ENCODE peak calls at places on chromosomes 6 and 20, in four cellular contexts. I, V, J and R are unnamed samples.
A peak's percentile ranks its signal among the peaks of the same experiment; 100 is the strongest.

GRCh38 chr6:56959094-56959493 is 4.2 kb downstream of the BEND6 start:
- DNase-seq in V (peak; percentile 85), I (no peak), J (no peak), R (no peak)

GRCh38 chr6:147852772-147853171 is 344.3 kb downstream of the SAMD5 start:
- DNase-seq in J (no peak), V (peak; percentile 9), I (no peak), R (no peak)

GRCh38 chr6:42925248-42925857 is 3.9 kb upstream of the CNPY3 start:
- DNase-seq in I (no peak), J (no peak), V (no peak), R (no peak)

GRCh38 chr6:119240257-119241123 is 109.1 kb downstream of the MAN1A1 start:
- DNase-seq in V (peak; percentile 29), I (no peak), J (no peak), R (no peak)

GRCh38 chr6:3526962-3527796 is 70.3 kb upstream of the SLC22A23 start:
- DNase-seq in I (peak; percentile 78), J (no peak), V (no peak), R (no peak)

GRCh38 chr6:99241905-99242534 is 107.5 kb downstream of the FAXC start:
- DNase-seq in V (peak; percentile 30), J (no peak), I (no peak), R (no peak)

GRCh38 chr20:32301719-32302506 is 24.5 kb downstream of the KIF3B start:
- DNase-seq in J (no peak), V (no peak), I (no peak), R (no peak)

GRCh38 chr20:6919792-6920468 is 152.4 kb downstream of the BMP2 start:
- DNase-seq in J (no peak), V (no peak), I (no peak), R (no peak)

GRCh38 chr6:35831257-35832007 is 26.3 kb downstream of the LHFPL5 start:
- DNase-seq in J (no peak), I (no peak), V (no peak), R (no peak)

GRCh38 chr20:46994341-46994740 is 99.7 kb downstream of the EYA2 start:
- DNase-seq in J (no peak), I (peak; percentile 60), V (no peak), R (no peak)

GRCh38 chr6:13708679-13709261 is 2.9 kb downstream of the RANBP9 start:
- DNase-seq in I (no peak), J (no peak), V (peak; percentile 50), R (no peak)

GRCh38 chr6:117512056-117512828 is 29.8 kb downstream of the DCBLD1 start:
- DNase-seq in V (peak; percentile 69), J (no peak), I (no peak), R (no peak)

GRCh38 chr6:39453956-39454524 is 131.5 kb upstream of the KCNK16 start:
- DNase-seq in J (no peak), I (no peak), V (peak; percentile 5), R (no peak)

DNA sequence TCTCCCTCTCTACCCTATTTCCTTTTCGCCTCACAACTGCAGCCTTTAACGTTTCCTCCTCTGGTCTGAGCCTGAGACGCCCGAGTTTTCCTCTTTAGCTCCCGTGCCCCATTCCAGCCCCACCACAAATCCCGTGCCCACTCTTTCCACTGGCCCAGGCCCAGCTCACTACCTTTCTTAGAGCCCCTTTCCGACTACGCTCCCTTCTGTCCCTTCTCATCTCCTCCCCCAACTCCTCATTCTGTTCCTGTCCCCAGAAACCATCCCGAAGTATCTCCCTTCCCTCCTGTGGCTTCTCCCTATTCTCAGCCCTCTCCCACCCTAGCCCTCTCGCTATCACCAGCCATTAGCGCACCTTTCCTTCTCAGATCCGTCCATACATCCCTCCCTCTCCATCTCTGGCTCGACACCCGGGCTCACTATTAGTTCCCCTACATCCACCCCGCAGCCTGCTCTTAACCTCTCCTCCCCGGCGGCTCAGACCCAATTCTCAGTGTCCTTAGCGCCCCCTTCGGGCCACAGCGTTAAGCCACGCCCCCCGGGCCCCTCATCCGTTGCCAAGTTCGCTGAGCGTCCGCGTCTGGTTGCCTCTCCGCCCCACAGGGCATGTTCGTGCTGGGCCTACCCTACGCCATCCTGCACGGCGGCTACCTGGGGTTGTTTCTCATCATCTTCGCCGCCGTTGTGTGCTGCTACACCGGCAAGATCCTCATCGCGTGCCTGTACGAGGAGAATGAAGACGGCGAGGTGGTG is 2.7 kb downstream of the SLC32A1 start:
- DNase-seq in J (no peak), V (no peak), I (no peak), R (no peak)
- TF ChIP-seq CTCF in J (no peak), V (no peak), I (no peak), R (no peak)

GRCh38 chr6:167825059-167825758 is 1.5 kb upstream of the AFDN start:
- DNase-seq in V (no peak), J (no peak), I (no peak), R (no peak)
- H3K4me3 ChIP-seq in V (peak overlapping the region; percentile 71), J (peak overlapping the region; percentile 97), I (peak overlapping the region; percentile 86), R (peak overlapping the region; percentile 72)

GRCh38 chr6:44021628-44022295 is 105.5 kb downstream of the MRPL14 start:
- DNase-seq in I (no peak), V (no peak), J (no peak), R (peak; percentile 18)

GRCh38 chr6:44022671-44023352 is 104.4 kb downstream of the MRPL14 start:
- DNase-seq in J (no peak), I (no peak), V (no peak), R (peak; percentile 15)

GRCh38 chr6:44020664-44021425 is 106.4 kb downstream of the MRPL14 start:
- DNase-seq in J (no peak), I (no peak), V (no peak), R (no peak)

GRCh38 chr6:44022296-44022661 is 105.0 kb downstream of the MRPL14 start:
- DNase-seq in I (no peak), V (peak; percentile 64), J (no peak), R (no peak)

DNA sequence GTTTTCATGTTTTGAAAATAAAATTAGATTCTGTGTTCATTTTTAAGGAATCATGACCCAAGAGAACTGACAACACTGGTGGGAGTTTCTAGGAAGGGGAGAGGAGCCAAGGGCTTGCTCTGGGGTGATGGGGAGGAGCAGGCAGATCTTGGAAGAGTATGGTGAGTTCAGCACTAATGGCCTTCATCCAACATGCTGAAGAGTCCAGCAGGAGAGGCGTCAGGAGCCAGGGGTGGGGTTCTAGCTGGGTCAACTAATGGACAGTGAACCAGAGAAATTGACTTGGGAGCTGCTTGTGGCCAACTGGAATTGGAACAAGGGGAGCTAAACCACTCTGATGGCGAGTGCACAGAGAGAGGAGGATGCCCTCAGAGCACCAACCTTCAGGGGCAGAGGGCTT is 107.1 kb downstream of the MRPL14 start:
- DNase-seq in V (no peak), I (no peak), J (no peak), R (no peak)
- H3K27ac ChIP-seq in V (no peak overlapping the region), I (no peak overlapping the region), J (peak overlapping the region; percentile 53), R (no peak overlapping the region)

GRCh38 chr6:161543910-161544309 is 270.0 kb upstream of the AGPAT4 start:
- DNase-seq in J (no peak), V (no peak), I (no peak), R (no peak)

GRCh38 chr6:161544801-161545490 is 271.1 kb upstream of the AGPAT4 start:
- DNase-seq in J (no peak), V (peak; percentile 86), I (no peak), R (no peak)

GRCh38 chr6:161547617-161548016 is 273.8 kb upstream of the AGPAT4 start:
- DNase-seq in V (peak; percentile 10), J (no peak), I (no peak), R (no peak)

GRCh38 chr6:161546632-161547031 is 272.8 kb upstream of the AGPAT4 start:
- DNase-seq in V (no peak), I (no peak), J (no peak), R (no peak)

GRCh38 chr6:161545741-161546140 is 271.9 kb upstream of the AGPAT4 start:
- DNase-seq in I (no peak), J (no peak), V (peak; percentile 29), R (no peak)
- TF ChIP-seq CTCF in I (no peak), J (no peak), V (no peak), R (no peak)